ENCODE peak calls at places on chromosomes 11 and 22, in eight cellular contexts. One of them, this sample, is unnamed.

GRCh38 chr22:26576026-26576680 is 13.8 kb downstream of the TPST2 start:
- DNase-seq in heart left ventricle: no peak
- DNase-seq in activated naive CD8-positive, alpha-beta T cell treated with anti-CD3 and anti-CD28 coated beads, Interleukin-2, amount 50 U/mL, for 24 hours: no peak
- DNase-seq in naive thymus-derived CD8-positive, alpha-beta T cell: no peak
- DNase-seq in psoas muscle: no peak
- DNase-seq in NCI-H2029 treated with DMSO at 0.1 percent for 48 hours: no peak
- DNase-seq in KBM-7: no peak
- DNase-seq in endothelial cell: no peak
- DNase-seq in this sample: no peak

GRCh38 chr22:26893034-26893710 is 235.8 kb downstream of the MIAT start:
- DNase-seq in activated naive CD8-positive, alpha-beta T cell treated with anti-CD3 and anti-CD28 coated beads, Interleukin-2, amount 50 U/mL, for 24 hours: no peak
- DNase-seq in KBM-7: no peak
- DNase-seq in endothelial cell: no peak
- DNase-seq in naive thymus-derived CD8-positive, alpha-beta T cell: no peak
- DNase-seq in heart left ventricle: no peak
- DNase-seq in NCI-H2029 treated with DMSO at 0.1 percent for 48 hours: peak; percentile 92
- DNase-seq in psoas muscle: no peak
- DNase-seq in this sample: no peak

GRCh38 chr11:110003426-110003825 is 89.8 kb upstream of the ZC3H12C start:
- DNase-seq in activated naive CD8-positive, alpha-beta T cell treated with anti-CD3 and anti-CD28 coated beads, Interleukin-2, amount 50 U/mL, for 24 hours: no peak
- DNase-seq in naive thymus-derived CD8-positive, alpha-beta T cell: no peak
- DNase-seq in endothelial cell: no peak
- DNase-seq in KBM-7: no peak
- DNase-seq in heart left ventricle: no peak
- DNase-seq in psoas muscle: no peak
- DNase-seq in NCI-H2029 treated with DMSO at 0.1 percent for 48 hours: no peak
- DNase-seq in this sample: no peak

GRCh38 chr11:91802475-91802874 is 422.1 kb upstream of the FAT3 start:
- DNase-seq in KBM-7: no peak
- DNase-seq in psoas muscle: no peak
- DNase-seq in NCI-H2029 treated with DMSO at 0.1 percent for 48 hours: no peak
- DNase-seq in activated naive CD8-positive, alpha-beta T cell treated with anti-CD3 and anti-CD28 coated beads, Interleukin-2, amount 50 U/mL, for 24 hours: no peak
- DNase-seq in heart left ventricle: no peak
- DNase-seq in endothelial cell: no peak
- DNase-seq in naive thymus-derived CD8-positive, alpha-beta T cell: no peak
- DNase-seq in this sample: no peak

GRCh38 chr22:32701021-32701420 is 100.5 kb upstream of the TIMP3 start:
- DNase-seq in endothelial cell: no peak
- DNase-seq in naive thymus-derived CD8-positive, alpha-beta T cell: no peak
- DNase-seq in psoas muscle: no peak
- DNase-seq in KBM-7: no peak
- DNase-seq in NCI-H2029 treated with DMSO at 0.1 percent for 48 hours: no peak
- DNase-seq in activated naive CD8-positive, alpha-beta T cell treated with anti-CD3 and anti-CD28 coated beads, Interleukin-2, amount 50 U/mL, for 24 hours: no peak
- DNase-seq in heart left ventricle: no peak
- DNase-seq in this sample: no peak

GRCh38 chr22:50105529-50106100 is 15.8 kb downstream of the MOV10L1 start:
- DNase-seq in endothelial cell: no peak
- DNase-seq in naive thymus-derived CD8-positive, alpha-beta T cell: peak; percentile 10
- DNase-seq in heart left ventricle: no peak
- DNase-seq in activated naive CD8-positive, alpha-beta T cell treated with anti-CD3 and anti-CD28 coated beads, Interleukin-2, amount 50 U/mL, for 24 hours: no peak
- DNase-seq in KBM-7: peak; percentile 70
- DNase-seq in NCI-H2029 treated with DMSO at 0.1 percent for 48 hours: no peak
- DNase-seq in psoas muscle: no peak
- DNase-seq in this sample: no peak

GRCh38 chr22:27438271-27438980 is 363.1 kb downstream of the MN1 start:
- DNase-seq in KBM-7: no peak
- DNase-seq in naive thymus-derived CD8-positive, alpha-beta T cell: no peak
- DNase-seq in endothelial cell: no peak
- DNase-seq in NCI-H2029 treated with DMSO at 0.1 percent for 48 hours: no peak
- DNase-seq in psoas muscle: peak; percentile 69
- DNase-seq in heart left ventricle: no peak
- DNase-seq in activated naive CD8-positive, alpha-beta T cell treated with anti-CD3 and anti-CD28 coated beads, Interleukin-2, amount 50 U/mL, for 24 hours: no peak
- DNase-seq in this sample: no peak

GRCh38 chr11:12842933-12843636 is 166.0 kb upstream of the RASSF10 start:
- DNase-seq in heart left ventricle: no peak
- DNase-seq in NCI-H2029 treated with DMSO at 0.1 percent for 48 hours: peak; percentile 77
- DNase-seq in naive thymus-derived CD8-positive, alpha-beta T cell: no peak
- DNase-seq in psoas muscle: no peak
- DNase-seq in KBM-7: peak; percentile 7
- DNase-seq in endothelial cell: peak; percentile 35
- DNase-seq in activated naive CD8-positive, alpha-beta T cell treated with anti-CD3 and anti-CD28 coated beads, Interleukin-2, amount 50 U/mL, for 24 hours: no peak
- DNase-seq in this sample: no peak

GRCh38 chr11:105466582-105467228 is 143.2 kb upstream of the GRIA4 start:
- DNase-seq in endothelial cell: no peak
- DNase-seq in activated naive CD8-positive, alpha-beta T cell treated with anti-CD3 and anti-CD28 coated beads, Interleukin-2, amount 50 U/mL, for 24 hours: no peak
- DNase-seq in psoas muscle: no peak
- DNase-seq in naive thymus-derived CD8-positive, alpha-beta T cell: no peak
- DNase-seq in NCI-H2029 treated with DMSO at 0.1 percent for 48 hours: peak; percentile 8
- DNase-seq in heart left ventricle: no peak
- DNase-seq in KBM-7: no peak
- DNase-seq in this sample: no peak

GRCh38 chr11:114785820-114786219 is 107.5 kb downstream of the NXPE2 start:
- DNase-seq in naive thymus-derived CD8-positive, alpha-beta T cell: no peak
- DNase-seq in heart left ventricle: no peak
- DNase-seq in psoas muscle: no peak
- DNase-seq in endothelial cell: no peak
- DNase-seq in KBM-7: no peak
- DNase-seq in activated naive CD8-positive, alpha-beta T cell treated with anti-CD3 and anti-CD28 coated beads, Interleukin-2, amount 50 U/mL, for 24 hours: no peak
- DNase-seq in NCI-H2029 treated with DMSO at 0.1 percent for 48 hours: no peak
- DNase-seq in this sample: no peak

GRCh38 chr11:106551744-106552671 is 466.3 kb downstream of the GUCY1A2 start:
- DNase-seq in NCI-H2029 treated with DMSO at 0.1 percent for 48 hours: no peak
- DNase-seq in psoas muscle: no peak
- DNase-seq in KBM-7: no peak
- DNase-seq in activated naive CD8-positive, alpha-beta T cell treated with anti-CD3 and anti-CD28 coated beads, Interleukin-2, amount 50 U/mL, for 24 hours: no peak
- DNase-seq in naive thymus-derived CD8-positive, alpha-beta T cell: no peak
- DNase-seq in heart left ventricle: no peak
- DNase-seq in endothelial cell: no peak
- DNase-seq in this sample: no peak

GRCh38 chr22:50600541-50600940 is at the start of gene MAPK8IP2:
- DNase-seq in NCI-H2029 treated with DMSO at 0.1 percent for 48 hours: no peak
- DNase-seq in endothelial cell: no peak
- DNase-seq in heart left ventricle: no peak
- DNase-seq in KBM-7: no peak
- DNase-seq in activated naive CD8-positive, alpha-beta T cell treated with anti-CD3 and anti-CD28 coated beads, Interleukin-2, amount 50 U/mL, for 24 hours: no peak
- DNase-seq in naive thymus-derived CD8-positive, alpha-beta T cell: no peak
- DNase-seq in psoas muscle: no peak
- DNase-seq in this sample: peak; percentile 70

GRCh38 chr11:39541945-39542351 is 1917.5 kb downstream of the LRRC4C start:
- DNase-seq in heart left ventricle: no peak
- DNase-seq in NCI-H2029 treated with DMSO at 0.1 percent for 48 hours: no peak
- DNase-seq in KBM-7: no peak
- DNase-seq in naive thymus-derived CD8-positive, alpha-beta T cell: no peak
- DNase-seq in activated naive CD8-positive, alpha-beta T cell treated with anti-CD3 and anti-CD28 coated beads, Interleukin-2, amount 50 U/mL, for 24 hours: no peak
- DNase-seq in psoas muscle: no peak
- DNase-seq in endothelial cell: peak; percentile 37
- DNase-seq in this sample: no peak

GRCh38 chr11:92838655-92839334 is 130.7 kb upstream of the MTNR1B start:
- DNase-seq in activated naive CD8-positive, alpha-beta T cell treated with anti-CD3 and anti-CD28 coated beads, Interleukin-2, amount 50 U/mL, for 24 hours: no peak
- DNase-seq in heart left ventricle: no peak
- DNase-seq in naive thymus-derived CD8-positive, alpha-beta T cell: no peak
- DNase-seq in psoas muscle: no peak
- DNase-seq in KBM-7: no peak
- DNase-seq in NCI-H2029 treated with DMSO at 0.1 percent for 48 hours: peak; percentile 45
- DNase-seq in endothelial cell: no peak
- DNase-seq in this sample: no peak

GRCh38 chr11:45322111-45322705 is 36.1 kb upstream of the SYT13 start:
- DNase-seq in NCI-H2029 treated with DMSO at 0.1 percent for 48 hours: no peak
- DNase-seq in activated naive CD8-positive, alpha-beta T cell treated with anti-CD3 and anti-CD28 coated beads, Interleukin-2, amount 50 U/mL, for 24 hours: no peak
- DNase-seq in naive thymus-derived CD8-positive, alpha-beta T cell: no peak
- DNase-seq in heart left ventricle: no peak
- DNase-seq in endothelial cell: no peak
- DNase-seq in psoas muscle: no peak
- DNase-seq in KBM-7: no peak
- DNase-seq in this sample: no peak

GRCh38 chr22:43077121-43077877 is 11.9 kb downstream of the TTLL1 start:
- DNase-seq in naive thymus-derived CD8-positive, alpha-beta T cell: no peak
- DNase-seq in KBM-7: no peak
- DNase-seq in NCI-H2029 treated with DMSO at 0.1 percent for 48 hours: no peak
- DNase-seq in heart left ventricle: peak; percentile 53
- DNase-seq in activated naive CD8-positive, alpha-beta T cell treated with anti-CD3 and anti-CD28 coated beads, Interleukin-2, amount 50 U/mL, for 24 hours: no peak
- DNase-seq in psoas muscle: no peak
- DNase-seq in endothelial cell: no peak
- DNase-seq in this sample: no peak

GRCh38 chr11:57205046-57205671 is 23.4 kb downstream of the LRRC55 start:
- DNase-seq in NCI-H2029 treated with DMSO at 0.1 percent for 48 hours: no peak
- DNase-seq in endothelial cell: no peak
- DNase-seq in KBM-7: no peak
- DNase-seq in heart left ventricle: no peak
- DNase-seq in activated naive CD8-positive, alpha-beta T cell treated with anti-CD3 and anti-CD28 coated beads, Interleukin-2, amount 50 U/mL, for 24 hours: no peak
- DNase-seq in psoas muscle: peak; percentile 42
- DNase-seq in naive thymus-derived CD8-positive, alpha-beta T cell: no peak
- DNase-seq in this sample: no peak

GRCh38 chr22:39234867-39235687 is 9.7 kb downstream of the PDGFB start:
- DNase-seq in psoas muscle: peak; percentile 95
- DNase-seq in naive thymus-derived CD8-positive, alpha-beta T cell: no peak
- DNase-seq in NCI-H2029 treated with DMSO at 0.1 percent for 48 hours: no peak
- DNase-seq in endothelial cell: no peak
- DNase-seq in activated naive CD8-positive, alpha-beta T cell treated with anti-CD3 and anti-CD28 coated beads, Interleukin-2, amount 50 U/mL, for 24 hours: no peak
- DNase-seq in heart left ventricle: peak; percentile 82
- DNase-seq in KBM-7: no peak
- DNase-seq in this sample: no peak

GRCh38 chr11:541433-541885 is 4.1 kb downstream of the LRRC56 start:
- DNase-seq in naive thymus-derived CD8-positive, alpha-beta T cell: no peak
- DNase-seq in KBM-7: no peak
- DNase-seq in NCI-H2029 treated with DMSO at 0.1 percent for 48 hours: no peak
- DNase-seq in activated naive CD8-positive, alpha-beta T cell treated with anti-CD3 and anti-CD28 coated beads, Interleukin-2, amount 50 U/mL, for 24 hours: no peak
- DNase-seq in endothelial cell: no peak
- DNase-seq in heart left ventricle: no peak
- DNase-seq in psoas muscle: peak; percentile 42
- DNase-seq in this sample: no peak

GRCh38 chr11:134664447-134664846 is 252.4 kb upstream of the B3GAT1 start:
- DNase-seq in naive thymus-derived CD8-positive, alpha-beta T cell: no peak
- DNase-seq in activated naive CD8-positive, alpha-beta T cell treated with anti-CD3 and anti-CD28 coated beads, Interleukin-2, amount 50 U/mL, for 24 hours: no peak
- DNase-seq in heart left ventricle: no peak
- DNase-seq in endothelial cell: no peak
- DNase-seq in psoas muscle: no peak
- DNase-seq in NCI-H2029 treated with DMSO at 0.1 percent for 48 hours: no peak
- DNase-seq in KBM-7: no peak
- DNase-seq in this sample: no peak

GRCh38 chr11:34192481-34193401 is 87.3 kb downstream of the NAT10 start:
- DNase-seq in KBM-7: no peak
- DNase-seq in NCI-H2029 treated with DMSO at 0.1 percent for 48 hours: no peak
- DNase-seq in activated naive CD8-positive, alpha-beta T cell treated with anti-CD3 and anti-CD28 coated beads, Interleukin-2, amount 50 U/mL, for 24 hours: no peak
- DNase-seq in heart left ventricle: peak; percentile 43
- DNase-seq in endothelial cell: no peak
- DNase-seq in naive thymus-derived CD8-positive, alpha-beta T cell: no peak
- DNase-seq in psoas muscle: peak; percentile 75
- DNase-seq in this sample: no peak

GRCh38 chr22:44363980-44364749 is 51.4 kb upstream of the SHISAL1 start:
- DNase-seq in heart left ventricle: peak; percentile 56
- DNase-seq in NCI-H2029 treated with DMSO at 0.1 percent for 48 hours: no peak
- DNase-seq in activated naive CD8-positive, alpha-beta T cell treated with anti-CD3 and anti-CD28 coated beads, Interleukin-2, amount 50 U/mL, for 24 hours: no peak
- DNase-seq in naive thymus-derived CD8-positive, alpha-beta T cell: no peak
- DNase-seq in endothelial cell: no peak
- DNase-seq in psoas muscle: peak; percentile 56
- DNase-seq in KBM-7: no peak
- DNase-seq in this sample: no peak

GRCh38 chr11:57294225-57295131 is 30.3 kb downstream of the TNKS1BP1 start:
- DNase-seq in activated naive CD8-positive, alpha-beta T cell treated with anti-CD3 and anti-CD28 coated beads, Interleukin-2, amount 50 U/mL, for 24 hours: no peak
- DNase-seq in psoas muscle: no peak
- DNase-seq in heart left ventricle: no peak
- DNase-seq in KBM-7: no peak
- DNase-seq in NCI-H2029 treated with DMSO at 0.1 percent for 48 hours: peak; percentile 90
- DNase-seq in naive thymus-derived CD8-positive, alpha-beta T cell: no peak
- DNase-seq in endothelial cell: no peak
- DNase-seq in this sample: no peak

GRCh38 chr22:37331811-37332536 is 49.7 kb downstream of the CYTH4 start:
- DNase-seq in psoas muscle: no peak
- DNase-seq in heart left ventricle: no peak
- DNase-seq in naive thymus-derived CD8-positive, alpha-beta T cell: no peak
- DNase-seq in activated naive CD8-positive, alpha-beta T cell treated with anti-CD3 and anti-CD28 coated beads, Interleukin-2, amount 50 U/mL, for 24 hours: no peak
- DNase-seq in endothelial cell: no peak
- DNase-seq in KBM-7: no peak
- DNase-seq in NCI-H2029 treated with DMSO at 0.1 percent for 48 hours: no peak
- DNase-seq in this sample: no peak

GRCh38 chr11:72012897-72013721 is 14.4 kb downstream of the IL18BP start:
- DNase-seq in activated naive CD8-positive, alpha-beta T cell treated with anti-CD3 and anti-CD28 coated beads, Interleukin-2, amount 50 U/mL, for 24 hours: no peak
- DNase-seq in psoas muscle: peak; percentile 89
- DNase-seq in NCI-H2029 treated with DMSO at 0.1 percent for 48 hours: no peak
- DNase-seq in endothelial cell: no peak
- DNase-seq in heart left ventricle: peak; percentile 74
- DNase-seq in naive thymus-derived CD8-positive, alpha-beta T cell: no peak
- DNase-seq in KBM-7: no peak
- DNase-seq in this sample: no peak

GRCh38 chr11:116960916-116961315 is 123.5 kb upstream of the APOA1 start:
- DNase-seq in heart left ventricle: no peak
- DNase-seq in NCI-H2029 treated with DMSO at 0.1 percent for 48 hours: no peak
- DNase-seq in psoas muscle: no peak
- DNase-seq in activated naive CD8-positive, alpha-beta T cell treated with anti-CD3 and anti-CD28 coated beads, Interleukin-2, amount 50 U/mL, for 24 hours: no peak
- DNase-seq in KBM-7: no peak
- DNase-seq in naive thymus-derived CD8-positive, alpha-beta T cell: no peak
- DNase-seq in endothelial cell: no peak
- DNase-seq in this sample: no peak

GRCh38 chr22:47996446-47996857 is 1234.0 kb downstream of the TBC1D22A start:
- DNase-seq in NCI-H2029 treated with DMSO at 0.1 percent for 48 hours: no peak
- DNase-seq in endothelial cell: no peak
- DNase-seq in heart left ventricle: no peak
- DNase-seq in KBM-7: no peak
- DNase-seq in naive thymus-derived CD8-positive, alpha-beta T cell: no peak
- DNase-seq in psoas muscle: no peak
- DNase-seq in activated naive CD8-positive, alpha-beta T cell treated with anti-CD3 and anti-CD28 coated beads, Interleukin-2, amount 50 U/mL, for 24 hours: no peak
- DNase-seq in this sample: no peak

GRCh38 chr22:43635101-43635500 is 177.0 kb downstream of the EFCAB6 start:
- DNase-seq in naive thymus-derived CD8-positive, alpha-beta T cell: no peak
- DNase-seq in activated naive CD8-positive, alpha-beta T cell treated with anti-CD3 and anti-CD28 coated beads, Interleukin-2, amount 50 U/mL, for 24 hours: no peak
- DNase-seq in KBM-7: no peak
- DNase-seq in endothelial cell: no peak
- DNase-seq in psoas muscle: no peak
- DNase-seq in NCI-H2029 treated with DMSO at 0.1 percent for 48 hours: no peak
- DNase-seq in heart left ventricle: no peak
- DNase-seq in this sample: no peak

GRCh38 chr22:18120941-18121340 is 10.3 kb downstream of the TUBA8 start:
- DNase-seq in activated naive CD8-positive, alpha-beta T cell treated with anti-CD3 and anti-CD28 coated beads, Interleukin-2, amount 50 U/mL, for 24 hours: no peak
- DNase-seq in endothelial cell: no peak
- DNase-seq in KBM-7: no peak
- DNase-seq in heart left ventricle: no peak
- DNase-seq in naive thymus-derived CD8-positive, alpha-beta T cell: no peak
- DNase-seq in NCI-H2029 treated with DMSO at 0.1 percent for 48 hours: no peak
- DNase-seq in psoas muscle: no peak
- DNase-seq in this sample: no peak

GRCh38 chr11:97000481-97000880 is 610.7 kb downstream of the JRKL start:
- DNase-seq in NCI-H2029 treated with DMSO at 0.1 percent for 48 hours: no peak
- DNase-seq in psoas muscle: no peak
- DNase-seq in naive thymus-derived CD8-positive, alpha-beta T cell: no peak
- DNase-seq in heart left ventricle: no peak
- DNase-seq in activated naive CD8-positive, alpha-beta T cell treated with anti-CD3 and anti-CD28 coated beads, Interleukin-2, amount 50 U/mL, for 24 hours: no peak
- DNase-seq in KBM-7: no peak
- DNase-seq in endothelial cell: no peak
- DNase-seq in this sample: no peak

GRCh38 chr11:64649304-64649703 is 58.3 kb downstream of the SLC22A12 start:
- DNase-seq in naive thymus-derived CD8-positive, alpha-beta T cell: no peak
- DNase-seq in endothelial cell: peak; percentile 43
- DNase-seq in KBM-7: peak; percentile 51
- DNase-seq in NCI-H2029 treated with DMSO at 0.1 percent for 48 hours: no peak
- DNase-seq in psoas muscle: no peak
- DNase-seq in heart left ventricle: no peak
- DNase-seq in activated naive CD8-positive, alpha-beta T cell treated with anti-CD3 and anti-CD28 coated beads, Interleukin-2, amount 50 U/mL, for 24 hours: no peak
- DNase-seq in this sample: peak; percentile 64

GRCh38 chr11:70424765-70425164 is 26.4 kb downstream of the CTTN start:
- DNase-seq in endothelial cell: no peak
- DNase-seq in NCI-H2029 treated with DMSO at 0.1 percent for 48 hours: no peak
- DNase-seq in KBM-7: no peak
- DNase-seq in psoas muscle: peak; percentile 26
- DNase-seq in heart left ventricle: no peak
- DNase-seq in naive thymus-derived CD8-positive, alpha-beta T cell: no peak
- DNase-seq in activated naive CD8-positive, alpha-beta T cell treated with anti-CD3 and anti-CD28 coated beads, Interleukin-2, amount 50 U/mL, for 24 hours: no peak
- DNase-seq in this sample: peak; percentile 52

GRCh38 chr22:24376002-24376401 is 51.4 kb upstream of the ADORA2A start:
- DNase-seq in heart left ventricle: no peak
- DNase-seq in NCI-H2029 treated with DMSO at 0.1 percent for 48 hours: no peak
- DNase-seq in naive thymus-derived CD8-positive, alpha-beta T cell: no peak
- DNase-seq in activated naive CD8-positive, alpha-beta T cell treated with anti-CD3 and anti-CD28 coated beads, Interleukin-2, amount 50 U/mL, for 24 hours: no peak
- DNase-seq in psoas muscle: no peak
- DNase-seq in endothelial cell: no peak
- DNase-seq in KBM-7: no peak
- DNase-seq in this sample: no peak

GRCh38 chr22:20606041-20606783 is 98.8 kb downstream of the MED15 start:
- DNase-seq in activated naive CD8-positive, alpha-beta T cell treated with anti-CD3 and anti-CD28 coated beads, Interleukin-2, amount 50 U/mL, for 24 hours: peak; percentile 72
- DNase-seq in KBM-7: peak; percentile 64
- DNase-seq in NCI-H2029 treated with DMSO at 0.1 percent for 48 hours: peak; percentile 63
- DNase-seq in psoas muscle: no peak
- DNase-seq in naive thymus-derived CD8-positive, alpha-beta T cell: peak; percentile 74
- DNase-seq in endothelial cell: peak; percentile 74
- DNase-seq in heart left ventricle: no peak
- DNase-seq in this sample: peak; percentile 88

This sample was measured in GM13976.